ENCODE peak calls at places on chromosomes 5 and 9, in four cellular contexts. A is A549, J is HepG2, R is stomach. F is an unnamed sample.

GRCh38 chr5:140073296-140073695 is 30.2 kb upstream of the NRG2 start:
- DNase-seq in A (no peak), J (no peak), R (no peak), F (no peak)

GRCh38 chr5:10626473-10627013 is 62.7 kb downstream of the ANKRD33B start:
- DNase-seq in A (no peak), J (no peak), R (no peak), F (peak; percentile 49)

GRCh38 chr5:134840811-134841210 is 5.0 kb upstream of the C5orf24 start:
- DNase-seq in A (no peak), J (no peak), R (peak; percentile 40), F (no peak)

GRCh38 chr5:8034852-8035251 is 165.9 kb downstream of the MTRR start:
- DNase-seq in A (no peak), J (no peak), R (no peak), F (peak; percentile 39)

GRCh38 chr9:75462866-75463265 is 374.6 kb downstream of the OSTF1 start:
- DNase-seq in A (no peak), J (no peak), R (no peak), F (no peak)

GRCh38 chr9:137053944-137054931 is at the start of gene ENTPD2:
- DNase-seq in A (no peak), J (peak; percentile 35), R (peak; percentile 85), F (peak; percentile 63)

GRCh38 chr9:19358691-19359090 is 21.3 kb downstream of the RPS6 start:
- DNase-seq in A (no peak), J (no peak), R (no peak), F (no peak)

GRCh38 chr5:181566-181965 is 9.7 kb upstream of the LRRC14B start:
- DNase-seq in A (no peak), J (no peak), R (no peak), F (peak; percentile 59)

GRCh38 chr5:33102551-33102950 is 338.2 kb upstream of the TARS1 start:
- DNase-seq in A (no peak), J (no peak), R (no peak), F (no peak)

GRCh38 chr9:69118656-69119055 is 55.4 kb upstream of the TJP2 start:
- DNase-seq in A (no peak), J (no peak), R (no peak), F (no peak)

GRCh38 chr9:69122391-69123141 is 51.5 kb upstream of the TJP2 start:
- DNase-seq in A (peak; percentile 10), J (peak; percentile 52), R (peak; percentile 47), F (peak; percentile 86)

GRCh38 chr9:69122086-69122390 is 52.0 kb upstream of the TJP2 start:
- DNase-seq in A (peak; percentile 48), J (peak; percentile 29), R (peak; percentile 83), F (peak; percentile 93)

GRCh38 chr9:69120380-69121154 is 53.5 kb upstream of the TJP2 start:
- DNase-seq in A (peak; percentile 33), J (peak; percentile 81), R (peak; percentile 97), F (peak; percentile 91)

DNA sequence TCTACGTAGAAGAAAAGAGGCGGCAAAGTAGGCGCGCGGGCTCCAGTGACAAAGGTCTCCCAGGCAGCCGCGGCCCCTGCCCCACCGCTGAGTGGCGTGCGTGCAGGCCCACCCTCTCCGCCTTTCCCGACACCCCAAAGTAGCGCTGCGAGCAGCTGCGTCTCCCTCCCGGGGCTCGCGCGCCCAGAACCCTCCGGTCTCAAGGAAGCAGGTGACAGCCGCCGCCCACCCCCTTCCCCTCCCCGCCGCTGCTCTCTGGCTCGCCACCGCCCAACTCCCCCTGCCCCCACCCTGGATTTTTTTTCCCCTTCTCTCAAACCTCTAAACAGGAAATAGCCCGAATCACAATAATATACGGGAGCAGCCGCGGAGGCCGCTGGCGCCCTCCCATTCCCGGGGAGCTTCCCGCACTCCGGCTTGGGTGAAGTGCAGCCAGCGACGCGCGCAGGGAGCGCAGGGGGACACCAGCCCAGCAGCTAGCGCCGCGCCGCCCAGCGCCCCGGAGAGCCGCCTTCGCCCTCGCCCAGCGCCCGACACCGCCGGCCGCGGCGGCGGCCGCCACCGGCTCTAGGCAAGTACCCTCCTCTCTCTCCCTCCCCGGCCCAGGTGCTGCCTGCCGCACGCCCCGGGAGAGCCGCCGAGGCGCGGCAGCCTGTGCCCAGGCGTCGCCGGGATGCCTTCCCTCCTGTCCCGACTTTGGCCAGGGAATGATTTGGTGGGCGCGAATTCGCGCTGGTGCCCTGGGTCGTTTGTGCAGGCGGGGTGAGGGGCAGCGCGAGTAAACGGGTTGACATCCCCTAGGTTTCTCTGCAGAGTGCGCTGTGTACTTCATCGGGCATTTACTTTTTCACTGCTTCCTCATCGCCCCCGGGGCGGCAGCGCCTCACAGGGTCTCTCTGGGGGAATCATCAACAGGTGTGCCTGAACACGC is 52.7 kb upstream of the TJP2 start:
- DNase-seq in A (peak; percentile 33), J (peak; percentile 72), R (peak; percentile 66), F (peak; percentile 92)
- TF ChIP-seq POLR2A in A (no peak), J (no peak), R (no peak), F (peak; percentile 30)

GRCh38 chr9:89189215-89189614 is 10.6 kb upstream of the SHC3 start:
- DNase-seq in A (no peak), J (no peak), R (no peak), F (no peak)

GRCh38 chr9:89194381-89195114 is 15.9 kb upstream of the SHC3 start:
- DNase-seq in A (no peak), J (no peak), R (no peak), F (no peak)

GRCh38 chr9:89187950-89188349 is 9.3 kb upstream of the SHC3 start:
- DNase-seq in A (no peak), J (no peak), R (no peak), F (no peak)

GRCh38 chr9:89187541-89187940 is 8.9 kb upstream of the SHC3 start:
- DNase-seq in A (no peak), J (no peak), R (no peak), F (no peak)

GRCh38 chr9:89191004-89191403 is 12.4 kb upstream of the SHC3 start:
- DNase-seq in A (no peak), J (peak; percentile 50), R (no peak), F (no peak)
- TF ChIP-seq EP300 in A (no peak), J (no peak), R (no peak), F (no peak)

GRCh38 chr5:27475063-27475462 is 436.7 kb upstream of the CDH9 start:
- DNase-seq in A (no peak), J (no peak), R (no peak), F (no peak)
- H3K9me3 ChIP-seq in A (peaks cover 9% of the 10 kb centered on the region), J (no peaks in the 10 kb centered on the region), R (peaks cover 24% of the 10 kb centered on the region), F (peaks cover 21% of the 10 kb centered on the region)

GRCh38 chr5:179805529-179806249 is 977 bp downstream of the MGAT4B start:
- DNase-seq in A (no peak), J (no peak), R (no peak), F (no peak)
- TF ChIP-seq POLR2A in A (peak; percentile 10), J (no peak), R (no peak), F (no peak)

DNA sequence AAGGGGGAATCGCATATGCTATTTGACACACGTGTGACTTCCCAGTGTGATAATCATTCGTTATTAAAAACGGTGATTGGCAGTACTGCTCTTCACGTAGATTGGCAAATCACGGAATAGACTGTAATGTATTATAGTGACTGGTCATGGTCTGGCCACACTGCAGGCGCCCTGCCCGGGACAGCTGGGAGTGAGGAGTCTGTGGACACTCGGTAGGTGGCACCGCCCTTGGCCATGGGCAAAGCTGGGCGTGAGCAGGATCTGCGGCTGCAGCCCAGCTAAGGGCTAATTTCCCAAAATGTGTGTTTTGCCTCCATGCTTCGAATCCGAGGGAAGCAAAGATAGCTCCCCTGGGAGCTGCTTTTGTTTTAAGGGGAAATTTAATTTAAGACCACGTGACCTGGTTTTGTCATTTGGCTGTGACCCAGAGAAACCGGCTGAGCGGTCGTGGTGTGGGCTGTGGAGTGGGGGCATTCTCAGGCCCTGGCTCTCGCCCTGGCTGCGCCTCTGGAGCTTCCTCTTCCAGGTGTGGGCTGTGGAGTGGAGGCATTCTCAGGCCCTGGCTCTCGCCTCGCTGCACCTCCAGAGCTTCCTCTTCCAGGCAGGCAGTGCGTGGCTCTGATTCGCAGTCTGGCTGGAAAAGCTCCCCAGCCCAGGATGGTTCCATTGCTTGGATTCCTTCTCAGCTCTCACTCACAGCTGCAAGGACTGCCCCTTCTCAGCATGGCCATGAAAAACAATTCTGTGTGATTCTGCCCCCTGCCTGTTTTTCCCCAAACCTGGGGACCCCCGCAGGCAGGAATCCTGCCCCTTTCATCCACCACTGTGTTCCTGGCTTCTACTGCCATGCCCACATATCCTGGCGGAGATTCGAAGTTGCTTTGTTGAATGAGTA is 131.1 kb downstream of the OLFM1 start:
- DNase-seq in A (no peak), J (no peak), R (no peak), F (no peak)
- TF ChIP-seq EP300 in A (no peak), J (no peak), R (no peak), F (no peak)

DNA sequence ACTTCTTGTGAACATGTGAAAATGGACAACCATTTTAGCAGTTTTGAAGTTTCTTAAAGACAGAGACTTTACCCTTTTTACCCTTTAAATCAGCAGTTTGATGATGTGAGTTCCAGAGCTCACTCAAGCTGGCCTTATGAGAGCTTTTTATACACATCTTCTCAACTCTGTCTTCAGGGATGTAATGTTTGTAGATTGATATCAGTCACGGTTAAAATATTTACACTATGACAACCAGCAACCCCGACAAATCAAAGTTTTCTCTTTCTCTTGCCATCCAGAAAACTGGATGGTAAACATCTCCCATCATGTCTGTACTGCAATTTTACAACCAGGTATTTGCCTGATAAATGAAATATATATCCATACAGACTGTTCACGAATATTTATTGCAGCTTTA is 233.4 kb upstream of the ST8SIA4 start:
- DNase-seq in A (no peak), J (no peak), R (no peak), F (no peak)
- H3K9me3 ChIP-seq in A (no peaks in the 10 kb centered on the region), J (no peaks in the 10 kb centered on the region), R (no peaks in the 10 kb centered on the region), F (no peaks in the 10 kb centered on the region)

DNA sequence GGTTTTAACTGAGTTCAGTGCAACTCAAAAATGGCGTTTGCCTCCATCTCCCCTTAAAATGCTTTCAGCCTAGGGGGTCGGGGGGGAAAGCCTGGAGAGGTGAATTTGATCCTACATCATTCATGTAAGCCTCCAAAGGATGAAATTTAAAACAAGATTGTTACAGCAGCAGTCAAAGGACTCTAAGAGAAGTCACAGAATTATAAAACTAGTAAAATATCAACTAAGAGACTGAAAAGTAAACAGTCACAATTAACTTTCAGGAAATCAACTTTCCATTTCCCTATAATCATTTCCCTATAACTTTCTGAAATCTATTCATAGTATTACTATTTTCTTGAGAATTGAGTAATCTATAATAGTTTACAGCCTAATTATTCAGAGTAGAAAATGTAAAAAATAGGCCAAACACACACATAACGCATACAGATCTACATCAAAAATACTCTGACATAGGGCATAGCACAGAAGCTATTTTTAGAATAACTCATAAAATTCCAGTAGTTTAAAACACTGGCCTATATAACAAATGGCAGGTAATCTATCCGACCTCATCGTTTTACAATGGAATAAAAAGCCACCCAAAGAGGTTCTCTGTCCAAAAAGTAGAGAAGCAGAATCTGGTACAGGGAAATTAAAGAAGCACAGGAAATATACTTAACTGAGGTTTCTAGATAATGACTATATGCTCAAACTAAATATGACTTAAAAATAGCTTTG is 37.6 kb downstream of the FBXL17 start:
- DNase-seq in A (no peak), J (no peak), R (no peak), F (no peak)
- TF ChIP-seq POLR2A in A (no peak), J (no peak), R (no peak), F (no peak)

GRCh38 chr5:132425009-132425937 is 55.8 kb downstream of the SLC22A5 start:
- DNase-seq in A (no peak), J (no peak), R (no peak), F (no peak)
- TF ChIP-seq EP300 in A (no peak), J (no peak), R (no peak), F (no peak)

GRCh38 chr5:76438025-76438424 is 34.9 kb downstream of the IQGAP2 start:
- DNase-seq in A (no peak), J (no peak), R (no peak), F (no peak)
- H3K9me3 ChIP-seq in A (peaks cover 9% of the 10 kb centered on the region), J (peaks cover 13% of the 10 kb centered on the region), R (no peaks in the 10 kb centered on the region), F (no peaks in the 10 kb centered on the region)

F was measured in upper lobe of left lung.